ENCODE peak calls at places on chromosomes 2 and 18, in seven cellular contexts. Q, V, L, X, H, I and G are unnamed samples.
A peak's percentile ranks its signal among the peaks of the same experiment; 100 is the strongest.

GRCh38 chr2:147488472-147488871 is 356.4 kb upstream of the ACVR2A start:
- DNase-seq in H (no peak), V (no peak), L (no peak), Q (no peak), I (no peak), X (no peak), G (no peak)

GRCh38 chr2:113138428-113139322 is 11.3 kb downstream of the IL1RN start:
- DNase-seq in V (no peak), L (peak; percentile 71), H (peak; percentile 74), X (peak; percentile 29), I (peak; percentile 84), Q (no peak), G (no peak)

GRCh38 chr2:18369750-18370149 is 190.7 kb downstream of the RDH14 start:
- DNase-seq in L (peak; percentile 73), X (no peak), H (no peak), V (no peak), Q (no peak), I (peak; percentile 35), G (no peak)

GRCh38 chr2:20212459-20212870 is 12.5 kb downstream of the SDC1 start:
- DNase-seq in H (peak; percentile 62), I (peak; percentile 65), Q (peak; percentile 62), V (no peak), L (no peak), X (no peak), G (no peak)

GRCh38 chr2:3683748-3684454 is 19.5 kb upstream of the DCDC2C start:
- DNase-seq in I (no peak), L (peak; percentile 35), V (no peak), Q (no peak), X (no peak), H (no peak), G (no peak)

GRCh38 chr2:240214790-240215675 is 74.6 kb upstream of the OTOS start:
- DNase-seq in H (no peak), L (no peak), V (no peak), Q (peak; percentile 27), X (no peak), I (peak; percentile 71), G (no peak)

GRCh38 chr18:10544093-10544748 is 18.4 kb downstream of the NAPG start:
- DNase-seq in V (peak; percentile 58), L (peak; percentile 37), X (no peak), H (peak; percentile 72), I (no peak), Q (no peak), G (no peak)

GRCh38 chr18:78596794-78597193 is 382.8 kb upstream of the SALL3 start:
- DNase-seq in H (no peak), V (no peak), Q (no peak), I (no peak), L (no peak), X (no peak), G (no peak)

GRCh38 chr18:27483266-27483665 is 298.2 kb upstream of the CHST9 start:
- DNase-seq in X (no peak), V (no peak), L (no peak), Q (no peak), I (no peak), H (no peak), G (no peak)

GRCh38 chr18:70464343-70465114 is 175.7 kb downstream of the SOCS6 start:
- DNase-seq in X (peak; percentile 14), V (peak; percentile 84), I (peak; percentile 81), L (peak; percentile 59), Q (peak; percentile 65), H (peak; percentile 88), G (peak; percentile 78)
- TF ChIP-seq CTCF in X (peak; percentile 55), V (peak; percentile 35), I (peak; percentile 37), L (peak; percentile 36), Q (no peak), H (peak; percentile 70), G (peak; percentile 58)

GRCh38 chr2:155141418-155141817 is 442.9 kb downstream of the KCNJ3 start:
- DNase-seq in L (no peak), V (no peak), X (no peak), I (no peak), H (no peak), Q (no peak), G (no peak)

GRCh38 chr2:155151472-155151871 is 453.0 kb downstream of the KCNJ3 start:
- DNase-seq in I (no peak), Q (no peak), H (no peak), V (no peak), L (no peak), X (no peak), G (no peak)

DNA sequence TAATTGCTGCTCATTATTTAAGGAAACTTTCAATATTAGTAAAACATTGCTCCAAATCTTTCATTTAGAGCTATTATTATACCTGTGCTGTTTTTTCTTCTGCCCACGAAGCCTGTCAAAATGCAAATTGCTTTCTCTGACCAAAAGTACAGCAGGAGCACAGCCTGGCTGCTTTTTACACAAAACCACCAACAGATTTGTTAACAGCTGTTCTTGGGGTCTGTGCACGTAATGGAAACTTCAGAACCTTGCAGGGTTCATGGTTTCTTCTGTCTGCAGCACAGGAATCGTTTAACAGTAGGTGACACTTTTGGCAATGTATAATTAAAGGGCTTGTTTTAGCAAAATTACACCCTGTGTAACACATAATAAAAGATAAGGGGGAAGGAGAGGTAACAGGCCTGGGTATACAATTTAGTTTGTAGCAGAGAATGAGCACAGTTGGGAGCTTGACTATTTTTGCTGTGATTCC is 447.3 kb downstream of the KCNJ3 start:
- DNase-seq in Q (no peak), V (no peak), H (no peak), L (no peak), X (no peak), I (no peak), G (no peak)
- H3K4me3 ChIP-seq in Q (no peak overlapping the region), V (no peak overlapping the region), H (no peak overlapping the region), L (no peak overlapping the region), X (no peak overlapping the region), I (no peak overlapping the region), G (no peak overlapping the region)

DNA sequence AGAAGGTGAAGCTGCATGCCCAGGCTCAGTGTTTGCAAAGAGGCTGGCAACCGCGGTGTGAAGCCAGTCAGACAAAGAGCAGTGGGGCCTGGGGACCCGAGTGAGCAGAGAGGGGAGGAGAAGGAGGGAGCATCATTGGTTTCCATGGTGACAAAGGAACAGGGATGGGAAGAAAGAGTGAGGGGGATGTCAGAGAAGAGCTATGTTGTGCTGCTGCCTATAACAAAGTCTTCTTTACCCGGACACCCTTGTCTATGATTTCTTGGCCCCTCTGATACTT is 14.5 kb downstream of the TMEM247 start:
- DNase-seq in I (no peak), H (no peak), Q (no peak), L (no peak), V (no peak), X (no peak), G (no peak)
- TF ChIP-seq CTCF in I (no peak), H (no peak), Q (no peak), L (no peak), V (no peak), X (no peak), G (no peak)

GRCh38 chr2:177296047-177296446 is 31.5 kb upstream of the NFE2L2 start:
- DNase-seq in X (no peak), V (no peak), Q (no peak), I (peak; percentile 55), H (no peak), L (peak; percentile 51), G (no peak)

GRCh38 chr2:177298191-177298590 is 33.7 kb upstream of the NFE2L2 start:
- DNase-seq in I (peak; percentile 9), L (no peak), H (no peak), V (no peak), Q (no peak), X (peak; percentile 78), G (no peak)

GRCh38 chr2:177291701-177292100 is 27.2 kb upstream of the NFE2L2 start:
- DNase-seq in I (no peak), V (no peak), L (no peak), X (no peak), Q (no peak), H (no peak), G (no peak)

GRCh38 chr2:177289824-177290632 is 25.5 kb upstream of the NFE2L2 start:
- DNase-seq in X (no peak), I (no peak), L (no peak), V (no peak), H (no peak), Q (no peak), G (no peak)

GRCh38 chr2:177295479-177295878 is 31.0 kb upstream of the NFE2L2 start:
- DNase-seq in Q (no peak), V (no peak), L (peak; percentile 89), I (peak; percentile 88), H (no peak), X (peak; percentile 76), G (no peak)
- H3K4me3 ChIP-seq in Q (no peak overlapping the region), V (no peak overlapping the region), L (no peak overlapping the region), I (peak overlapping the region; percentile 6), H (no peak overlapping the region), X (no peak overlapping the region), G (peak overlapping the region; percentile 25)

GRCh38 chr2:39227628-39228412 is 15.9 kb downstream of the CDKL4 start:
- DNase-seq in I (peak; percentile 91), V (peak; percentile 81), L (peak; percentile 65), H (peak; percentile 92), X (peak; percentile 13), Q (peak; percentile 86), G (peak; percentile 73)
- TF ChIP-seq CTCF in I (peak; percentile 85), V (peak; percentile 89), L (peak; percentile 85), H (peak; percentile 97), X (peak; percentile 94), Q (peak; percentile 68), G (peak; percentile 87)

DNA sequence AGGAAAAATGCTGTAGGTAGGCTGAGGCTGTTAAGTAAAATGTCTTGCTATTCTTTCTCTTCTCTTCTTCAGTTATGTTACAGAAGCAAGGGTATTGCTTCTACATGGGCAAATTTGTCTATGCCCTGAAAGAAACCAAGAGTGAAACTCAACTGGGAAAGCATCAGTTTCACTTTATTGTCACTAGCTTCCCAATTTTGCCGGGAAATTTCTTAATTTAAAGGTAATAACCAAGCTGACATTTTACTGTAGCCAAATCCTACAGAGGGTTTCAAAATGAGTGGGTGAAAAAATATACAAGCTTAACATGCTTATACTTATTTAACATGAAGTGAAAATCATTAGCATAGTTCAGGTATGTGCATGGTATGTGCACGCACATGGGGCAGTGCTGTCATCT is 3.2 kb downstream of the TANK start:
- DNase-seq in L (no peak), H (no peak), I (no peak), V (no peak), X (no peak), Q (no peak), G (no peak)
- H3K4me3 ChIP-seq in L (no peak overlapping the region), H (no peak overlapping the region), I (no peak overlapping the region), V (no peak overlapping the region), X (no peak overlapping the region), Q (no peak overlapping the region), G (no peak overlapping the region)

GRCh38 chr2:159585607-159586006 is 30.7 kb downstream of the BAZ2B start:
- DNase-seq in I (no peak), X (no peak), L (no peak), V (no peak), H (no peak), Q (no peak), G (no peak)
- TF ChIP-seq CTCF in I (no peak), X (no peak), L (no peak), V (no peak), H (no peak), Q (no peak), G (no peak)

GRCh38 chr2:120740765-120741513 is 5.3 kb downstream of the GLI2 start:
- DNase-seq in Q (peak; percentile 52), H (peak; percentile 92), L (no peak), V (no peak), I (no peak), X (no peak), G (no peak)
- H3K4me3 ChIP-seq in Q (peak overlapping the region; percentile 30), H (peak overlapping the region; percentile 75), L (peak overlapping the region; percentile 27), V (no peak overlapping the region), I (peak overlapping the region; percentile 39), X (peak overlapping the region; percentile 33), G (no peak overlapping the region)

GRCh38 chr2:133266075-133266925 is 302.0 kb downstream of the NCKAP5 start:
- DNase-seq in I (peak; percentile 28), V (peak; percentile 38), L (no peak), X (no peak), Q (peak; percentile 55), H (peak; percentile 91), G (no peak)
- TF ChIP-seq CTCF in I (no peak), V (no peak), L (no peak), X (peak; percentile 17), Q (no peak), H (peak; percentile 71), G (no peak)